ENCODE peak calls at places on chromosomes 1 and 21, in four cellular contexts. M is GM23248, Y is neural progenitor cell, Z is K562. F is an unnamed sample. For H4K20me1, the result is how much of the 10 kb centered on the place peaks cover.

GRCh38 chr1:27789511-27790154 is 16.6 kb downstream of the STX12 start:
- DNase-seq in M (peak), Y (no peak), Z (peak), F (no peak)

GRCh38 chr1:205537386-205538018 is 33.0 kb downstream of the CDK18 start:
- DNase-seq in M (peak), Y (no peak), Z (no peak), F (no peak)

GRCh38 chr21:21712761-21713558 is 714.8 kb downstream of the NCAM2 start:
- DNase-seq in M (peak), Y (no peak), Z (no peak), F (no peak)

GRCh38 chr1:115647507-115647906 is 5.7 kb downstream of the VANGL1 start:
- DNase-seq in M (no peak), Y (no peak), Z (peak), F (no peak)

GRCh38 chr1:119008483-119009299 is 20.5 kb upstream of the TBX15 start:
- DNase-seq in M (peak), Y (peak), Z (peak), F (no peak)

GRCh38 chr1:58722967-58723366 is 23.1 kb upstream of the MYSM1 start:
- DNase-seq in M (peak), Y (no peak), Z (no peak), F (no peak)

GRCh38 chr1:42736152-42736551 is 3.9 kb downstream of the CLDN19 start:
- DNase-seq in M (peak), Y (peak), Z (peak), F (no peak)

GRCh38 chr1:186819140-186819539 is 9.6 kb upstream of the PLA2G4A start:
- DNase-seq in M (peak), Y (no peak), Z (no peak), F (no peak)

GRCh38 chr1:228349701-228350171 is 56.9 kb downstream of the TRIM11 start:
- DNase-seq in M (no peak), Y (no peak), Z (no peak), F (no peak)

GRCh38 chr1:149936076-149936991 is at the start of gene MTMR11:
- DNase-seq in M (peak), Y (peak), Z (no peak), F (no peak)

GRCh38 chr1:61012365-61012764 is 70.0 kb upstream of the NFIA start:
- DNase-seq in M (no peak), Y (no peak), Z (peak), F (no peak)

GRCh38 chr21:33543505-33544129 is 779 bp downstream of the SON start:
- DNase-seq in M (peak), Y (peak), Z (no peak), F (no peak)

GRCh38 chr1:64745181-64745985 is 508 bp downstream of the RAVER2 start:
- DNase-seq in M (peak), Y (peak), Z (no peak), F (peak)

GRCh38 chr1:40058453-40059291 is 18.1 kb downstream of the CAP1 start:
- DNase-seq in M (no peak), Y (no peak), Z (peak), F (no peak)

GRCh38 chr1:223142795-223143759 is at the start of gene TLR5:
- DNase-seq in M (peak), Y (peak), Z (peak), F (peak)

GRCh38 chr1:202811296-202812175 is 782 bp downstream of the PCAT6 start:
- DNase-seq in M (peak), Y (no peak), Z (peak), F (no peak)

GRCh38 chr21:42261832-42262200 is 42.9 kb downstream of the ABCG1 start:
- DNase-seq in M (no peak), Y (no peak), Z (no peak), F (no peak)

GRCh38 chr1:88768816-88769215 is 84.7 kb downstream of the PKN2 start:
- DNase-seq in M (no peak), Y (no peak), Z (no peak), F (no peak)

GRCh38 chr1:159949891-159950480 is 4.1 kb downstream of the SLAMF9 start:
- DNase-seq in M (no peak), Y (no peak), Z (no peak), F (no peak)

GRCh38 chr1:21955474-21956281 is 18.6 kb upstream of the HSPG2 start:
- DNase-seq in M (no peak), Y (no peak), Z (no peak), F (no peak)

GRCh38 chr1:175254190-175254589 is 61.6 kb upstream of the KIAA0040 start:
- DNase-seq in M (no peak), Y (no peak), Z (no peak), F (no peak)

GRCh38 chr1:202957733-202958543 is at the start of gene ADIPOR1:
- DNase-seq in M (peak), Y (peak), Z (peak), F (peak)

GRCh38 chr1:171983584-171983983 is 142.3 kb downstream of the DNM3 start:
- DNase-seq in M (peak), Y (no peak), Z (no peak), F (no peak)

GRCh38 chr1:31376374-31377134 is 3.7 kb upstream of the FABP3 start:
- DNase-seq in M (peak), Y (peak), Z (peak), F (no peak)

GRCh38 chr1:28365864-28366263 is 3.7 kb upstream of the PHACTR4 start:
- DNase-seq in M (no peak), Y (no peak), Z (no peak), F (no peak)

GRCh38 chr1:186828612-186829542 is at the start of gene PLA2G4A:
- DNase-seq in M (peak), Y (peak), Z (no peak), F (no peak)

GRCh38 chr1:232127190-232127589 is 500.6 kb downstream of the DISC1 start:
- DNase-seq in M (peak), Y (no peak), Z (no peak), F (no peak)

GRCh38 chr1:1136547-1137230 is 20.8 kb upstream of the C1orf159 start:
- DNase-seq in M (no peak), Y (peak), Z (no peak), F (no peak)

GRCh38 chr1:200866521-200866920 is 6.3 kb upstream of the GPR25 start:
- DNase-seq in M (peak), Y (no peak), Z (no peak), F (no peak)

GRCh38 chr1:218557731-218558130 is 212.6 kb downstream of the TGFB2 start:
- DNase-seq in M (no peak), Y (no peak), Z (no peak), F (no peak)

GRCh38 chr1:12052997-12053686 is 10.0 kb upstream of the TNFRSF8 start:
- DNase-seq in M (no peak), Y (no peak), Z (no peak), F (no peak)

GRCh38 chr1:42940851-42941639 is 17.6 kb downstream of the SLC2A1 start:
- DNase-seq in M (peak), Y (no peak), Z (no peak), F (no peak)

GRCh38 chr1:93904228-93904627 is 5.0 kb downstream of the GCLM start:
- DNase-seq in M (peak), Y (no peak), Z (no peak), F (no peak)

GRCh38 chr21:34611528-34611927 is 3.4 kb downstream of the RCAN1 start:
- DNase-seq in M (no peak), Y (no peak), Z (no peak), F (no peak)
- H4K20me1 ChIP-seq in M (under half), Y (under half), Z (under half), F (under half)

GRCh38 chr1:180924939-180925338 is 12.2 kb downstream of the KIAA1614 start:
- DNase-seq in M (no peak), Y (no peak), Z (no peak), F (no peak)

GRCh38 chr1:180923024-180923841 is 10.5 kb downstream of the KIAA1614 start:
- DNase-seq in M (peak), Y (peak), Z (peak), F (peak)

GRCh38 chr1:180925471-180926051 is 12.9 kb downstream of the KIAA1614 start:
- DNase-seq in M (no peak), Y (peak), Z (no peak), F (no peak)

GRCh38 chr1:180922637-180923023 is 9.9 kb downstream of the KIAA1614 start:
- DNase-seq in M (no peak), Y (no peak), Z (no peak), F (no peak)

DNA sequence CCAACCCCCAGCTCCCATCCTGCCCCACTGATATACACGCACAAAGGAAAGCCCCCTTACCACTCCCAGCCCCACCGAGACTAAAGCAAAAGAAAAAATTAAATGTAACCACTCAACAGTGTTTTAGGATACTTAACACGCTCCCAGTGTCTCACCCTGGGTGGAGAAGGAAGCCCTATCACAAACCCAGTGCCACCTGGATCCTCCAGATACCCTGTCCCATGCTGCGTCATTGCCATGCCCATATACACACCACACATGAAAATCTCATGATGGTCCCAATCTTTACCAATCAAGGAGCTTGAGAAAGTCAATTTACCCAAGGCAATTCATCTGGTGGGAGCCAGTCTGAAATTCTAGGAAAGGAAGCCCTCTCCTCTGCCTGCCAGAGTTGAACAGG is 11.2 kb downstream of the KIAA1614 start:
- DNase-seq in M (no peak), Y (no peak), Z (no peak), F (no peak)
- H4K20me1 ChIP-seq in M (under half), Y (under half), Z (under half), F (under half)

GRCh38 chr1:72355899-72356298 is 73.6 kb upstream of the NEGR1 start:
- DNase-seq in M (no peak), Y (no peak), Z (no peak), F (no peak)

GRCh38 chr1:72362538-72362937 is 80.2 kb upstream of the NEGR1 start:
- DNase-seq in M (no peak), Y (no peak), Z (no peak), F (no peak)

GRCh38 chr1:72357411-72357810 is 75.1 kb upstream of the NEGR1 start:
- DNase-seq in M (peak), Y (no peak), Z (no peak), F (no peak)
- H4K20me1 ChIP-seq in M (under half), Y (under half), Z (under half), F (under half)

GRCh38 chr1:114369930-114370329 is 141.1 kb downstream of the TRIM33 start:
- DNase-seq in M (peak), Y (no peak), Z (no peak), F (no peak)
- H4K20me1 ChIP-seq in M (under half), Y (under half), Z (under half), F (under half)

GRCh38 chr1:13770769-13771168 is 70.8 kb downstream of the PRDM2 start:
- DNase-seq in M (no peak), Y (no peak), Z (no peak), F (no peak)

GRCh38 chr1:13769830-13770229 is 69.8 kb downstream of the PRDM2 start:
- DNase-seq in M (no peak), Y (no peak), Z (no peak), F (no peak)

GRCh38 chr1:13771745-13772144 is 71.8 kb downstream of the PRDM2 start:
- DNase-seq in M (no peak), Y (no peak), Z (no peak), F (no peak)

GRCh38 chr1:13766906-13767564 is 67.0 kb downstream of the PRDM2 start:
- DNase-seq in M (peak), Y (no peak), Z (no peak), F (no peak)

DNA sequence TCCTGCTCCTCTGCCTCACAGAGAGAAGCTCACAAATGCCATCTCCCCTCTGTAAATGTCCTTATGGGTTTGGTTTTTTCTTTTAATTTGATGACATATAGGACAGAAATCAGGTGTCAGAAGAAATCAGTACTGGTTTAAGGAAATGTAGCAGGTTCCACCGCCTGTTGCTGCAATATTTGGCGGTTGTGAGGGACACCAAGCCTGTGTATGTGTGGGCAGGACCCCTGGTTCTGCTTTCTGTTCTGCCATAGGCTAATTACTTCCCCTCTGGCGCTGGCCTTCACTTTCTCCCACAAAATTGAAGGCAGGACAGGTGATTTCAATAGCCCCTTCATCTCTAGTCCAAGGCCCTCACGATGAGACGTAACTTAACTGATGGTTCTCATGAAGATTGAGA is 69.2 kb downstream of the PRDM2 start:
- DNase-seq in M (no peak), Y (no peak), Z (no peak), F (no peak)
- H4K20me1 ChIP-seq in M (under half), Y (under half), Z (under half), F (under half)

DNA sequence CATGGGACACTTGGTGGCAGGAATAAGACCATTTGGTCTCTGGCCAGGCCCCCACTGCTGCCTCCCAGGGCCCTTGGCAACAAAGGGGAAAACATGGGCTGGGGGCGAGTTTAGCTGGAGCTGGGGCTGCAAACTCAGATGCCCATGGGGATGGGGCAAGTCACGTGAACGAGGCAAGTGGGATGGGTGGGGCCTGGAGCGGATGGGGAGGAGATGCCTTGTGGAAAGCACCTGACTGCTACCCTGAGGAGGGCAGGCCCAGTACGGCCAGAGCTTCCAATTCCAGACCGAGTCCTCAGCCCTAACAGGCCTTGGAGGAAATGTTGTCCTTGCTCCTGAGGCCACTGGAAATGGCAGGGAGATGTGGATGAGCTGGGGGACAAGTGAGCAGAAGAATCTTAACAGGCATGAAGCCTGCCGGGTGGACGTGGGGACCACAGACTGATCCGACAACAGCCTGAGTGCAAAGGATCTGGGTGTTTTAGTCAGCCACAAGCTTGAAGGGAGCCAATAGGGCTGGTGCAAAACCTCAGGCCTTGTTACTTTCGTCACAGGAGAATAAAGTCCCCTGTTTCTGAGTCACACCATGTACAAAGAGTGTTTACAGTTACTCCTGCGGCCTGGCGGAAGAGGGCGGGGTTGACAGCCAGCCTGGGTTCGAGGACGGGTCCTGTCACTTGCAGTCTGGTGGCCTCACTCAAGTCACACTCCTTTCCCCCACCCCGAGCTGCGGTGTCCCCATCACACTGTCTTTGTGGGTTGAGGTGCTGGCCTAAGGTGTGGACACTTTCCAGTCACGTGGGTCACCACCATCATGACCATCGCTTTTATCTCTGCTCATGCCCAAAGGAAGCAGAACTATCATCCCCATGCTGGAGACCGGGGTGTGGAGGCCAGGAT is 19.1 kb downstream of the RUNX3 start:
- DNase-seq in M (no peak), Y (no peak), Z (peak), F (peak)
- H4K20me1 ChIP-seq in M (under half), Y (under half), Z (under half), F (under half)